ENCODE peak calls at places on chromosomes 3 and 15, in nine cellular contexts. One of them, this sample, is unnamed.

GRCh38 chr15:72175186-72176044 is 22.2 kb downstream of the GRAMD2A start:
- DNase-seq in stomach: no peak
- DNase-seq in left lung: no peak
- DNase-seq in cardiac muscle cell: no peak
- DNase-seq in heart left ventricle: no peak
- DNase-seq in AG09309: no peak
- DNase-seq in tibial nerve: no peak
- DNase-seq in CD4-positive, alpha-beta T cell: no peak
- DNase-seq in brain microvascular endothelial cell: no peak
- DNase-seq in this sample: no peak

GRCh38 chr3:32873491-32874130 is 55.8 kb downstream of the TRIM71 start:
- DNase-seq in stomach: peak; percentile 46
- DNase-seq in brain microvascular endothelial cell: no peak
- DNase-seq in CD4-positive, alpha-beta T cell: no peak
- DNase-seq in cardiac muscle cell: no peak
- DNase-seq in left lung: peak; percentile 37
- DNase-seq in tibial nerve: no peak
- DNase-seq in heart left ventricle: no peak
- DNase-seq in AG09309: no peak
- DNase-seq in this sample: no peak

GRCh38 chr15:32799904-32800535 is 82.2 kb downstream of the GREM1 start:
- DNase-seq in cardiac muscle cell: no peak
- DNase-seq in heart left ventricle: no peak
- DNase-seq in AG09309: no peak
- DNase-seq in CD4-positive, alpha-beta T cell: no peak
- DNase-seq in tibial nerve: no peak
- DNase-seq in left lung: no peak
- DNase-seq in stomach: no peak
- DNase-seq in brain microvascular endothelial cell: no peak
- DNase-seq in this sample: no peak

GRCh38 chr3:54999159-54999558 is 71.3 kb upstream of the LRTM1 start:
- DNase-seq in stomach: no peak
- DNase-seq in CD4-positive, alpha-beta T cell: no peak
- DNase-seq in left lung: no peak
- DNase-seq in brain microvascular endothelial cell: peak; percentile 88
- DNase-seq in AG09309: peak; percentile 80
- DNase-seq in tibial nerve: no peak
- DNase-seq in cardiac muscle cell: peak; percentile 91
- DNase-seq in heart left ventricle: no peak
- DNase-seq in this sample: no peak

GRCh38 chr15:80856809-80857377 is 77.7 kb downstream of the CEMIP start:
- DNase-seq in stomach: peak; percentile 70
- DNase-seq in cardiac muscle cell: peak; percentile 21
- DNase-seq in brain microvascular endothelial cell: no peak
- DNase-seq in AG09309: no peak
- DNase-seq in left lung: peak; percentile 67
- DNase-seq in CD4-positive, alpha-beta T cell: no peak
- DNase-seq in heart left ventricle: peak; percentile 75
- DNase-seq in tibial nerve: peak; percentile 12
- DNase-seq in this sample: no peak

GRCh38 chr3:105806361-105806760 is 62.5 kb downstream of the CBLB start:
- DNase-seq in cardiac muscle cell: peak; percentile 55
- DNase-seq in left lung: no peak
- DNase-seq in stomach: no peak
- DNase-seq in tibial nerve: no peak
- DNase-seq in brain microvascular endothelial cell: no peak
- DNase-seq in AG09309: no peak
- DNase-seq in CD4-positive, alpha-beta T cell: no peak
- DNase-seq in heart left ventricle: no peak
- DNase-seq in this sample: no peak

GRCh38 chr3:123800352-123800682 is 83.8 kb downstream of the MYLK start:
- DNase-seq in CD4-positive, alpha-beta T cell: no peak
- DNase-seq in cardiac muscle cell: no peak
- DNase-seq in tibial nerve: no peak
- DNase-seq in stomach: no peak
- DNase-seq in brain microvascular endothelial cell: no peak
- DNase-seq in AG09309: no peak
- DNase-seq in left lung: no peak
- DNase-seq in heart left ventricle: no peak
- DNase-seq in this sample: no peak

GRCh38 chr15:22811640-22812039 is 25.2 kb downstream of the NIPA1 start:
- DNase-seq in heart left ventricle: no peak
- DNase-seq in left lung: no peak
- DNase-seq in CD4-positive, alpha-beta T cell: no peak
- DNase-seq in brain microvascular endothelial cell: no peak
- DNase-seq in tibial nerve: peak; percentile 6
- DNase-seq in stomach: peak; percentile 66
- DNase-seq in AG09309: no peak
- DNase-seq in cardiac muscle cell: peak; percentile 30
- DNase-seq in this sample: no peak

GRCh38 chr15:43230640-43231115 is 9.9 kb upstream of the EPB42 start:
- DNase-seq in stomach: no peak
- DNase-seq in tibial nerve: peak; percentile 18
- DNase-seq in CD4-positive, alpha-beta T cell: no peak
- DNase-seq in AG09309: peak; percentile 33
- DNase-seq in brain microvascular endothelial cell: no peak
- DNase-seq in left lung: no peak
- DNase-seq in heart left ventricle: no peak
- DNase-seq in cardiac muscle cell: peak; percentile 44
- DNase-seq in this sample: no peak

GRCh38 chr3:57717491-57717890 is 24.6 kb upstream of the DENND6A start:
- DNase-seq in stomach: no peak
- DNase-seq in tibial nerve: no peak
- DNase-seq in left lung: no peak
- DNase-seq in AG09309: no peak
- DNase-seq in brain microvascular endothelial cell: no peak
- DNase-seq in heart left ventricle: no peak
- DNase-seq in cardiac muscle cell: no peak
- DNase-seq in CD4-positive, alpha-beta T cell: no peak
- DNase-seq in this sample: no peak

GRCh38 chr3:40780341-40780800 is 255.6 kb downstream of the ZNF621 start:
- DNase-seq in AG09309: no peak
- DNase-seq in stomach: peak; percentile 70
- DNase-seq in left lung: peak; percentile 68
- DNase-seq in tibial nerve: peak; percentile 66
- DNase-seq in heart left ventricle: peak; percentile 86
- DNase-seq in brain microvascular endothelial cell: peak; percentile 47
- DNase-seq in cardiac muscle cell: peak; percentile 85
- DNase-seq in CD4-positive, alpha-beta T cell: no peak
- DNase-seq in this sample: no peak

GRCh38 chr3:14418670-14419250 is 16.4 kb downstream of the SLC6A6 start:
- DNase-seq in cardiac muscle cell: no peak
- DNase-seq in tibial nerve: no peak
- DNase-seq in left lung: peak; percentile 83
- DNase-seq in AG09309: no peak
- DNase-seq in heart left ventricle: no peak
- DNase-seq in stomach: peak; percentile 67
- DNase-seq in CD4-positive, alpha-beta T cell: no peak
- DNase-seq in brain microvascular endothelial cell: no peak
- DNase-seq in this sample: no peak

GRCh38 chr3:159854500-159855124 is 134.0 kb upstream of the IL12A start:
- DNase-seq in left lung: no peak
- DNase-seq in brain microvascular endothelial cell: peak; percentile 93
- DNase-seq in cardiac muscle cell: peak; percentile 80
- DNase-seq in stomach: no peak
- DNase-seq in heart left ventricle: no peak
- DNase-seq in tibial nerve: no peak
- DNase-seq in CD4-positive, alpha-beta T cell: no peak
- DNase-seq in AG09309: peak; percentile 60
- DNase-seq in this sample: no peak

GRCh38 chr3:116034797-116035196 is 410.5 kb downstream of the LSAMP start:
- DNase-seq in cardiac muscle cell: no peak
- DNase-seq in heart left ventricle: no peak
- DNase-seq in stomach: no peak
- DNase-seq in brain microvascular endothelial cell: no peak
- DNase-seq in CD4-positive, alpha-beta T cell: no peak
- DNase-seq in AG09309: no peak
- DNase-seq in tibial nerve: no peak
- DNase-seq in left lung: no peak
- DNase-seq in this sample: no peak

GRCh38 chr3:16140116-16140893 is 34.2 kb upstream of the GALNT15 start:
- DNase-seq in left lung: no peak
- DNase-seq in brain microvascular endothelial cell: peak; percentile 52
- DNase-seq in tibial nerve: peak; percentile 69
- DNase-seq in AG09309: no peak
- DNase-seq in heart left ventricle: no peak
- DNase-seq in cardiac muscle cell: peak; percentile 96
- DNase-seq in CD4-positive, alpha-beta T cell: no peak
- DNase-seq in stomach: no peak
- DNase-seq in this sample: no peak

GRCh38 chr3:37346227-37347005 is 172.0 kb upstream of the LRRFIP2 start:
- DNase-seq in cardiac muscle cell: no peak
- DNase-seq in tibial nerve: no peak
- DNase-seq in brain microvascular endothelial cell: no peak
- DNase-seq in heart left ventricle: no peak
- DNase-seq in AG09309: no peak
- DNase-seq in stomach: no peak
- DNase-seq in CD4-positive, alpha-beta T cell: no peak
- DNase-seq in left lung: no peak
- DNase-seq in this sample: no peak

GRCh38 chr3:159783780-159784747 is 204.6 kb upstream of the IL12A start:
- DNase-seq in tibial nerve: no peak
- DNase-seq in cardiac muscle cell: no peak
- DNase-seq in left lung: no peak
- DNase-seq in brain microvascular endothelial cell: no peak
- DNase-seq in heart left ventricle: no peak
- DNase-seq in CD4-positive, alpha-beta T cell: no peak
- DNase-seq in stomach: no peak
- DNase-seq in AG09309: no peak
- DNase-seq in this sample: no peak

GRCh38 chr3:46104706-46105105 is 77.4 kb upstream of the XCR1 start:
- DNase-seq in CD4-positive, alpha-beta T cell: no peak
- DNase-seq in tibial nerve: no peak
- DNase-seq in heart left ventricle: no peak
- DNase-seq in left lung: no peak
- DNase-seq in stomach: no peak
- DNase-seq in brain microvascular endothelial cell: no peak
- DNase-seq in AG09309: no peak
- DNase-seq in cardiac muscle cell: no peak
- DNase-seq in this sample: no peak

GRCh38 chr15:98083203-98083910 is 122.9 kb downstream of the ARRDC4 start:
- DNase-seq in cardiac muscle cell: no peak
- DNase-seq in stomach: no peak
- DNase-seq in CD4-positive, alpha-beta T cell: no peak
- DNase-seq in AG09309: no peak
- DNase-seq in tibial nerve: no peak
- DNase-seq in left lung: no peak
- DNase-seq in brain microvascular endothelial cell: no peak
- DNase-seq in heart left ventricle: no peak
- DNase-seq in this sample: no peak
- TF ChIP-seq CTCF in cardiac muscle cell: no peak
- TF ChIP-seq CTCF in stomach: no peak
- TF ChIP-seq CTCF in CD4-positive, alpha-beta T cell: no peak
- TF ChIP-seq CTCF in AG09309: no peak
- TF ChIP-seq CTCF in tibial nerve: no peak
- TF ChIP-seq CTCF in left lung: no peak
- TF ChIP-seq CTCF in brain microvascular endothelial cell: no peak
- TF ChIP-seq CTCF in heart left ventricle: no peak
- TF ChIP-seq CTCF in this sample: no peak

GRCh38 chr3:140359198-140359995 is 318.5 kb upstream of the TRIM42 start:
- DNase-seq in tibial nerve: no peak
- DNase-seq in left lung: no peak
- DNase-seq in AG09309: no peak
- DNase-seq in cardiac muscle cell: no peak
- DNase-seq in CD4-positive, alpha-beta T cell: no peak
- DNase-seq in stomach: no peak
- DNase-seq in brain microvascular endothelial cell: no peak
- DNase-seq in heart left ventricle: no peak
- DNase-seq in this sample: no peak

GRCh38 chr3:140368223-140368811 is 309.5 kb upstream of the TRIM42 start:
- DNase-seq in left lung: no peak
- DNase-seq in heart left ventricle: no peak
- DNase-seq in brain microvascular endothelial cell: no peak
- DNase-seq in CD4-positive, alpha-beta T cell: no peak
- DNase-seq in stomach: no peak
- DNase-seq in cardiac muscle cell: no peak
- DNase-seq in tibial nerve: no peak
- DNase-seq in AG09309: no peak
- DNase-seq in this sample: no peak

GRCh38 chr3:140360332-140360731 is 317.5 kb upstream of the TRIM42 start:
- DNase-seq in brain microvascular endothelial cell: no peak
- DNase-seq in tibial nerve: no peak
- DNase-seq in AG09309: no peak
- DNase-seq in stomach: no peak
- DNase-seq in cardiac muscle cell: no peak
- DNase-seq in left lung: no peak
- DNase-seq in CD4-positive, alpha-beta T cell: no peak
- DNase-seq in heart left ventricle: no peak
- DNase-seq in this sample: no peak

GRCh38 chr3:140365872-140366697 is 311.8 kb upstream of the TRIM42 start:
- DNase-seq in AG09309: no peak
- DNase-seq in brain microvascular endothelial cell: no peak
- DNase-seq in left lung: no peak
- DNase-seq in cardiac muscle cell: no peak
- DNase-seq in CD4-positive, alpha-beta T cell: no peak
- DNase-seq in tibial nerve: no peak
- DNase-seq in stomach: no peak
- DNase-seq in heart left ventricle: no peak
- DNase-seq in this sample: peak; percentile 57

DNA sequence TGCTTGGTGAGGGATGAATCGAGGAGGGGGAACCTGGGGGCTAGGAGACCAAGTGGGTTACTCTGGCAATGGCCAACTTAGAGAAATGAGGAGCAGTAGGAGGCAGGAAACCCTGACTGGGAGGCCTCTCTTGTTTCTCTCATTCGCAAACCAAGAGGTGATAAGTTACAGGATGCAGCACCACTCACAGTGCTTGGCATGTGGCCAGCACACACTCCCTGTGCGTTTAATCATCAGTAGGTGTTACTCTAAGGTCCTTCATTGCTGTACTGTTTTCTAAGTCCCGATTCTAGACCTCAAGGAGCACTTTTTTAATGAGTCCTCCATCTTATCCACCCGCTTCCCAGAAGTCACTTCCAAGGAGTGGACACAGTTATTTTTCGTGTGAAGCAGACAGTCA is 314.1 kb upstream of the TRIM42 start:
- DNase-seq in heart left ventricle: no peak
- DNase-seq in stomach: peak; percentile 46
- DNase-seq in CD4-positive, alpha-beta T cell: no peak
- DNase-seq in AG09309: no peak
- DNase-seq in left lung: no peak
- DNase-seq in brain microvascular endothelial cell: no peak
- DNase-seq in cardiac muscle cell: peak; percentile 5
- DNase-seq in tibial nerve: no peak
- DNase-seq in this sample: no peak
- TF ChIP-seq CTCF in heart left ventricle: no peak
- TF ChIP-seq CTCF in stomach: no peak
- TF ChIP-seq CTCF in CD4-positive, alpha-beta T cell: no peak
- TF ChIP-seq CTCF in AG09309: no peak
- TF ChIP-seq CTCF in left lung: no peak
- TF ChIP-seq CTCF in brain microvascular endothelial cell: no peak
- TF ChIP-seq CTCF in cardiac muscle cell: no peak
- TF ChIP-seq CTCF in tibial nerve: no peak
- TF ChIP-seq CTCF in this sample: no peak

GRCh38 chr3:139113231-139113749 is 68.6 kb upstream of the PRR23C start:
- DNase-seq in AG09309: no peak
- DNase-seq in CD4-positive, alpha-beta T cell: no peak
- DNase-seq in tibial nerve: no peak
- DNase-seq in left lung: no peak
- DNase-seq in heart left ventricle: no peak
- DNase-seq in brain microvascular endothelial cell: no peak
- DNase-seq in stomach: no peak
- DNase-seq in cardiac muscle cell: no peak
- DNase-seq in this sample: peak; percentile 10
- TF ChIP-seq CTCF in AG09309: no peak
- TF ChIP-seq CTCF in CD4-positive, alpha-beta T cell: no peak
- TF ChIP-seq CTCF in tibial nerve: no peak
- TF ChIP-seq CTCF in left lung: no peak
- TF ChIP-seq CTCF in heart left ventricle: no peak
- TF ChIP-seq CTCF in brain microvascular endothelial cell: no peak
- TF ChIP-seq CTCF in stomach: no peak
- TF ChIP-seq CTCF in cardiac muscle cell: no peak
- TF ChIP-seq CTCF in this sample: no peak

GRCh38 chr3:77773084-77773483 is 733.2 kb downstream of the ROBO2 start:
- DNase-seq in tibial nerve: no peak
- DNase-seq in brain microvascular endothelial cell: no peak
- DNase-seq in stomach: no peak
- DNase-seq in AG09309: no peak
- DNase-seq in cardiac muscle cell: no peak
- DNase-seq in CD4-positive, alpha-beta T cell: no peak
- DNase-seq in left lung: no peak
- DNase-seq in heart left ventricle: no peak
- DNase-seq in this sample: no peak
- TF ChIP-seq CTCF in tibial nerve: no peak
- TF ChIP-seq CTCF in brain microvascular endothelial cell: no peak
- TF ChIP-seq CTCF in stomach: no peak
- TF ChIP-seq CTCF in AG09309: no peak
- TF ChIP-seq CTCF in cardiac muscle cell: no peak
- TF ChIP-seq CTCF in CD4-positive, alpha-beta T cell: no peak
- TF ChIP-seq CTCF in left lung: no peak
- TF ChIP-seq CTCF in heart left ventricle: no peak
- TF ChIP-seq CTCF in this sample: no peak

This sample was measured in mesothelial cell of epicardium.